ENCODE peak calls at places on chromosomes 6 and 20, in eight cellular contexts. M, P, F, W, N, L, Z and E are unnamed samples.

GRCh38 chr6:167778497-167779122 is 48.1 kb upstream of the AFDN start:
- DNase-seq in M (no peak), P (no peak), F (no peak), W (no peak), N (no peak), L (no peak), Z (no peak), E (no peak)

GRCh38 chr6:7759319-7759718 is 33.4 kb downstream of the BMP6 start:
- DNase-seq in M (no peak), P (no peak), F (no peak), W (no peak), N (no peak), L (no peak), Z (no peak), E (no peak)

GRCh38 chr20:49297605-49298530 is 20.0 kb upstream of the ZNFX1 start:
- DNase-seq in M (no peak), P (no peak), F (no peak), W (no peak), N (no peak), L (no peak), Z (no peak), E (no peak)

GRCh38 chr6:85405175-85405852 is 44.6 kb upstream of the NT5E start:
- DNase-seq in M (no peak), P (peak; percentile 74), F (no peak), W (peak; percentile 42), N (no peak), L (no peak), Z (no peak), E (no peak)

GRCh38 chr20:35269055-35269781 is 8.7 kb downstream of the MMP24OS start:
- DNase-seq in M (peak; percentile 83), P (peak; percentile 29), F (peak; percentile 50), W (peak; percentile 71), N (peak; percentile 27), L (no peak), Z (peak; percentile 58), E (peak; percentile 79)

GRCh38 chr6:44133003-44133931 is 5.9 kb downstream of the TMEM63B start:
- DNase-seq in M (peak; percentile 42), P (no peak), F (peak; percentile 54), W (no peak), N (no peak), L (no peak), Z (no peak), E (no peak)

GRCh38 chr20:48025061-48025515 is 239.8 kb upstream of the SULF2 start:
- DNase-seq in M (peak; percentile 31), P (peak; percentile 98), F (peak; percentile 93), W (no peak), N (no peak), L (no peak), Z (peak; percentile 89), E (no peak)

GRCh38 chr20:16167423-16167822 is 405.8 kb downstream of the KIF16B start:
- DNase-seq in M (no peak), P (no peak), F (no peak), W (no peak), N (no peak), L (no peak), Z (no peak), E (no peak)

GRCh38 chr6:68642977-68643376 is 7.9 kb downstream of the ADGRB3 start:
- DNase-seq in M (no peak), P (no peak), F (no peak), W (no peak), N (no peak), L (no peak), Z (no peak), E (no peak)

GRCh38 chr6:10347561-10348327 is 67.1 kb downstream of the TFAP2A start:
- DNase-seq in M (no peak), P (peak; percentile 45), F (no peak), W (no peak), N (no peak), L (no peak), Z (no peak), E (no peak)

GRCh38 chr6:167469655-167470054 is 144.8 kb downstream of the TTLL2 start:
- DNase-seq in M (no peak), P (no peak), F (no peak), W (no peak), N (no peak), L (no peak), Z (peak; percentile 55), E (no peak)

GRCh38 chr6:159654483-159655098 is 38.5 kb downstream of the SOD2 start:
- DNase-seq in M (peak; percentile 14), P (peak; percentile 34), F (peak; percentile 65), W (no peak), N (no peak), L (no peak), Z (no peak), E (no peak)

GRCh38 chr6:81996414-81996813 is 243.9 kb upstream of the TENT5A start:
- DNase-seq in M (no peak), P (peak; percentile 92), F (peak; percentile 60), W (no peak), N (no peak), L (no peak), Z (no peak), E (no peak)

GRCh38 chr20:2507875-2508630 is 662 bp downstream of the ZNF343 start:
- DNase-seq in M (no peak), P (no peak), F (peak; percentile 48), W (peak; percentile 44), N (no peak), L (no peak), Z (peak; percentile 37), E (no peak)

GRCh38 chr6:136226027-136226673 is 24.0 kb downstream of the MTFR2 start:
- DNase-seq in M (peak; percentile 54), P (peak; percentile 24), F (peak; percentile 91), W (peak; percentile 41), N (peak; percentile 19), L (peak; percentile 44), Z (peak; percentile 66), E (peak; percentile 70)

GRCh38 chr20:45823949-45824835 is 2.9 kb downstream of the TNNC2 start:
- DNase-seq in M (peak; percentile 25), P (no peak), F (no peak), W (peak; percentile 61), N (peak; percentile 12), L (no peak), Z (peak; percentile 65), E (no peak)
- TF ChIP-seq CTCF in M (no peak), P (no peak), F (peak; percentile 50), W (peak; percentile 35), N (no peak), L (no peak), Z (peak; percentile 50), E (no peak)

DNA sequence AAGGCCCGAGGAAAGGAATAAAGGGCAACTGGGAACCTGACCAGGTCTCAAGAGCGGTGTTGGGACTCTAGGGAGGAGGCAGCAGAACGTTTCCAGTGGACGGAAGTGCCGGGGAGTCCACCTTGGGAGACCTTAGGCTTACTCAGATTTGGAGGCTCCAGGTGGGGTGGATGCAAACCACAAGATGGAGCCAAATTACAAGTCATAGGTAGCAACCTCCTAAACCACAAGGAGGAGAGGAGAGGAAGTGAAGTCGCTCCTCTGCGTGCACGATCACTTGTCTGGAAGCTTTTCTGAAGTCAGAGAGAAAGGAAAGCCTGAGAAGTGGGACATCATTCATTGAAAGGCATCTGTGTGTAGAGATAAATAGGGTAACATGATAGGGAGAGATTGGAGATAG is 9.3 kb downstream of the HLA-DOA start:
- DNase-seq in M (no peak), P (no peak), F (no peak), W (no peak), N (no peak), L (no peak), Z (no peak), E (no peak)
- TF ChIP-seq CTCF in M (no peak), P (no peak), F (no peak), W (no peak), N (no peak), L (no peak), Z (no peak), E (no peak)

GRCh38 chr6:70552974-70553373 is 13.8 kb upstream of the SDHAF4 start:
- DNase-seq in M (no peak), P (no peak), F (no peak), W (no peak), N (no peak), L (no peak), Z (no peak), E (no peak)

GRCh38 chr6:70551566-70551965 is 15.2 kb upstream of the SDHAF4 start:
- DNase-seq in M (no peak), P (no peak), F (no peak), W (no peak), N (no peak), L (no peak), Z (no peak), E (no peak)

GRCh38 chr6:70549327-70549726 is 17.4 kb upstream of the SDHAF4 start:
- DNase-seq in M (no peak), P (no peak), F (peak; percentile 6), W (no peak), N (no peak), L (no peak), Z (no peak), E (no peak)

GRCh38 chr6:70547905-70548304 is 18.8 kb upstream of the SDHAF4 start:
- DNase-seq in M (no peak), P (no peak), F (no peak), W (no peak), N (no peak), L (no peak), Z (no peak), E (no peak)

DNA sequence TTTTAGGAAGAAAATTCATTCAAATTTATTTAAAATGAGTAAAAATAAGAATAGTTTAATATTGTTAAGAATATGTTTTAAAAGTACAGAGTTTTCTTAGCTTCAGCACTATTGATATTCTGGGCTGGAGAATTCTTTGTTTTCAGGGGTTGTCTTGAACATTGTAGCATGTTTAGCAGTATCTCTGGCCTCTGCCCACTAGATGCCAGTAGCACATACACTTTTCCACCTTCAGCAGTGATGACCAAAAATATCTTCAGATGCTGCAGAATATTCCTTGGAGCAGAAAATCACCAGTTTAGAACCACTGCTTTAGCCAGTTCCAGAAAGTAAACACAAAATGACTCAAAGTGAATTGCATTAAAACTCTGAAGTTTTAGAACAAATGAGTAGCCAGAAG is 19.4 kb upstream of the SDHAF4 start:
- DNase-seq in M (no peak), P (peak; percentile 5), F (peak; percentile 16), W (no peak), N (no peak), L (no peak), Z (no peak), E (no peak)
- TF ChIP-seq CTCF in M (peak; percentile 42), P (peak; percentile 34), F (peak; percentile 47), W (no peak), N (no peak), L (no peak), Z (no peak), E (no peak)

GRCh38 chr6:98831057-98832031 is 3.0 kb upstream of the POU3F2 start:
- DNase-seq in M (no peak), P (no peak), F (no peak), W (no peak), N (no peak), L (no peak), Z (no peak), E (no peak)

GRCh38 chr6:98827295-98828159 is 6.8 kb upstream of the POU3F2 start:
- DNase-seq in M (no peak), P (no peak), F (no peak), W (no peak), N (no peak), L (no peak), Z (no peak), E (no peak)

GRCh38 chr6:98828210-98828798 is 6.1 kb upstream of the POU3F2 start:
- DNase-seq in M (no peak), P (no peak), F (no peak), W (no peak), N (no peak), L (no peak), Z (no peak), E (no peak)

GRCh38 chr6:98825602-98826230 is 8.7 kb upstream of the POU3F2 start:
- DNase-seq in M (no peak), P (no peak), F (no peak), W (no peak), N (no peak), L (no peak), Z (no peak), E (no peak)

GRCh38 chr6:98828991-98829411 is 5.4 kb upstream of the POU3F2 start:
- DNase-seq in M (no peak), P (no peak), F (no peak), W (no peak), N (no peak), L (no peak), Z (no peak), E (no peak)
- TF ChIP-seq CTCF in M (no peak), P (no peak), F (no peak), W (no peak), N (no peak), L (no peak), Z (no peak), E (no peak)